ENCODE peak calls at places on chromosome 7, in four cellular contexts. One of them, this sample, is unnamed.
A peak's percentile ranks its signal among the peaks of the same experiment; 100 is the strongest.

GRCh38 chr7:143359769-143360168 is 2.7 kb downstream of the FAM131B start:
- DNase-seq in RCC 7860: no peak
- DNase-seq in HuH-7.5: no peak
- DNase-seq in stomach: no peak
- DNase-seq in this sample: no peak

GRCh38 chr7:155214328-155214986 is 83.2 kb upstream of the INSIG1 start:
- DNase-seq in RCC 7860: no peak
- DNase-seq in HuH-7.5: no peak
- DNase-seq in stomach: no peak
- DNase-seq in this sample: peak; percentile 67

GRCh38 chr7:1501487-1502270 is 2.5 kb downstream of the INTS1 start:
- DNase-seq in RCC 7860: no peak
- DNase-seq in HuH-7.5: no peak
- DNase-seq in stomach: no peak
- DNase-seq in this sample: no peak

GRCh38 chr7:39967420-39968161 is 17.5 kb downstream of the CDK13 start:
- DNase-seq in RCC 7860: no peak
- DNase-seq in HuH-7.5: no peak
- DNase-seq in stomach: no peak
- DNase-seq in this sample: no peak

GRCh38 chr7:127514499-127514898 is 70.9 kb downstream of the GCC1 start:
- DNase-seq in RCC 7860: peak; percentile 35
- DNase-seq in HuH-7.5: peak; percentile 13
- DNase-seq in stomach: no peak
- DNase-seq in this sample: no peak

GRCh38 chr7:154442939-154443338 is 390.7 kb downstream of the DPP6 start:
- DNase-seq in RCC 7860: no peak
- DNase-seq in HuH-7.5: no peak
- DNase-seq in stomach: no peak
- DNase-seq in this sample: no peak

GRCh38 chr7:135320277-135320676 is 86.6 kb downstream of the STRA8 start:
- DNase-seq in RCC 7860: peak; percentile 91
- DNase-seq in HuH-7.5: no peak
- DNase-seq in stomach: peak; percentile 79
- DNase-seq in this sample: peak; percentile 81

GRCh38 chr7:128920913-128921582 is 10.5 kb upstream of the KCP start:
- DNase-seq in RCC 7860: no peak
- DNase-seq in HuH-7.5: no peak
- DNase-seq in stomach: peak; percentile 24
- DNase-seq in this sample: no peak

GRCh38 chr7:143931739-143932138 is 3.3 kb upstream of the OR2F2 start:
- DNase-seq in RCC 7860: no peak
- DNase-seq in HuH-7.5: no peak
- DNase-seq in stomach: no peak
- DNase-seq in this sample: no peak

GRCh38 chr7:37732253-37732652 is 48.7 kb downstream of the GPR141 start:
- DNase-seq in RCC 7860: no peak
- DNase-seq in HuH-7.5: no peak
- DNase-seq in stomach: no peak
- DNase-seq in this sample: peak; percentile 51

GRCh38 chr7:156073366-156074052 is 261.2 kb upstream of the SHH start:
- DNase-seq in RCC 7860: no peak
- DNase-seq in HuH-7.5: no peak
- DNase-seq in stomach: no peak
- DNase-seq in this sample: peak; percentile 65

GRCh38 chr7:131581241-131582157 is 25.1 kb upstream of the PODXL start:
- DNase-seq in RCC 7860: no peak
- DNase-seq in HuH-7.5: no peak
- DNase-seq in stomach: peak; percentile 28
- DNase-seq in this sample: peak; percentile 20

This sample was measured in body of pancreas.